ENCODE peak calls at places on chromosomes 12 and 14, in seven cellular contexts. U is HCT116, Q is HepG2, J is GM12878, O is SK-N-SH, A is H1, L is K562. E is an unnamed sample.
A peak's percentile ranks its signal among the peaks of the same experiment; 100 is the strongest.

GRCh38 chr12:51950682-51951198 is 759 bp upstream of the ACVR1B start:
- DNase-seq in U (no peak), L (no peak), Q (no peak), J (no peak), A (no peak), O (no peak), E (no peak)

GRCh38 chr12:111412007-111412829 is 6.5 kb downstream of the SH2B3 start:
- DNase-seq in L (no peak), A (no peak), U (no peak), Q (no peak), O (peak; percentile 41), J (no peak), E (no peak)

GRCh38 chr12:108838194-108839010 is 19.0 kb downstream of the SSH1 start:
- DNase-seq in A (peak; percentile 73), L (peak; percentile 86), U (peak; percentile 97), Q (peak; percentile 80), O (peak; percentile 64), J (peak; percentile 91), E (peak; percentile 73)

GRCh38 chr12:26971963-26972362 is 33.7 kb downstream of the FGFR1OP2 start:
- DNase-seq in O (no peak), A (no peak), U (no peak), L (no peak), J (peak; percentile 72), Q (no peak), E (no peak)

GRCh38 chr12:39417916-39418315 is 25.0 kb downstream of the KIF21A start:
- DNase-seq in U (no peak), O (no peak), J (no peak), Q (peak; percentile 66), L (no peak), A (no peak), E (no peak)

GRCh38 chr12:54989829-54990228 is 5.3 kb upstream of the TESPA1 start:
- DNase-seq in J (no peak), A (no peak), U (no peak), O (no peak), L (no peak), Q (no peak), E (no peak)

GRCh38 chr14:105086833-105087307 is 21.6 kb upstream of the GPR132 start:
- DNase-seq in L (peak; percentile 78), U (peak; percentile 24), Q (peak; percentile 47), O (peak; percentile 90), J (no peak), A (peak; percentile 56), E (no peak)

GRCh38 chr12:19915392-19916192 is 452.7 kb upstream of the PDE3A start:
- DNase-seq in L (no peak), J (no peak), Q (no peak), U (peak; percentile 8), O (peak; percentile 27), A (no peak), E (peak; percentile 64)

GRCh38 chr12:3305904-3306619 is 184.9 kb upstream of the PRMT8 start:
- DNase-seq in J (no peak), L (no peak), U (no peak), Q (no peak), A (no peak), O (no peak), E (no peak)

GRCh38 chr12:12723681-12724420 is 6.7 kb downstream of the CDKN1B start:
- DNase-seq in J (no peak), U (no peak), Q (no peak), A (no peak), L (peak; percentile 30), O (peak; percentile 76), E (no peak)

GRCh38 chr14:56211124-56211523 is 92.9 kb downstream of the PELI2 start:
- DNase-seq in A (no peak), Q (no peak), U (no peak), O (no peak), L (no peak), J (no peak), E (no peak)

GRCh38 chr12:125149160-125150108 is 84.2 kb downstream of the AACS start:
- DNase-seq in U (no peak), O (no peak), J (peak; percentile 86), A (no peak), Q (no peak), L (peak; percentile 68), E (no peak)

GRCh38 chr14:101839236-101839635 is 77.7 kb downstream of the PPP2R5C start:
- DNase-seq in Q (no peak), A (no peak), J (peak; percentile 57), O (no peak), U (no peak), L (no peak), E (no peak)

GRCh38 chr12:89507015-89507824 is 17.4 kb downstream of the GALNT4 start:
- DNase-seq in L (no peak), U (no peak), A (no peak), O (no peak), J (no peak), Q (peak; percentile 43), E (no peak)

GRCh38 chr12:58424735-58425379 is 483.5 kb downstream of the ATP23 start:
- DNase-seq in Q (no peak), A (no peak), J (no peak), O (no peak), L (no peak), U (no peak), E (no peak)

GRCh38 chr14:58944226-58944769 is 244.2 kb upstream of the DAAM1 start:
- DNase-seq in O (no peak), A (no peak), L (no peak), Q (no peak), U (no peak), J (no peak), E (no peak)

GRCh38 chr12:44873898-44874297 is 2.2 kb downstream of the NELL2 start:
- DNase-seq in J (no peak), A (no peak), U (peak; percentile 0), O (peak; percentile 20), Q (no peak), L (no peak), E (no peak)
- TF ChIP-seq YY1 in J (no peak), A (no peak), U (no peak), O (no peak), Q (no peak), L (no peak), E (no peak)

GRCh38 chr14:93060841-93061240 is 54.9 kb downstream of the ITPK1 start:
- DNase-seq in A (no peak), U (no peak), O (no peak), L (no peak), J (no peak), Q (no peak), E (no peak)
- H3K4me1 ChIP-seq in A (peaks cover 27% of the 10 kb centered on the region), U (no peaks in the 10 kb centered on the region), O (peaks cover 35% of the 10 kb centered on the region), L (peaks cover 11% of the 10 kb centered on the region), J (peaks cover 54% of the 10 kb centered on the region), Q (peaks cover 43% of the 10 kb centered on the region), E (peaks cover 9% of the 10 kb centered on the region)

GRCh38 chr14:95496690-95497241 is 19.7 kb downstream of the SYNE3 start:
- DNase-seq in O (no peak), J (no peak), U (no peak), L (no peak), Q (no peak), A (no peak), E (no peak)
- TF ChIP-seq YY1 in O (no peak), J (no peak), U (no peak), L (no peak), Q (no peak), A (no peak), E (no peak)

DNA sequence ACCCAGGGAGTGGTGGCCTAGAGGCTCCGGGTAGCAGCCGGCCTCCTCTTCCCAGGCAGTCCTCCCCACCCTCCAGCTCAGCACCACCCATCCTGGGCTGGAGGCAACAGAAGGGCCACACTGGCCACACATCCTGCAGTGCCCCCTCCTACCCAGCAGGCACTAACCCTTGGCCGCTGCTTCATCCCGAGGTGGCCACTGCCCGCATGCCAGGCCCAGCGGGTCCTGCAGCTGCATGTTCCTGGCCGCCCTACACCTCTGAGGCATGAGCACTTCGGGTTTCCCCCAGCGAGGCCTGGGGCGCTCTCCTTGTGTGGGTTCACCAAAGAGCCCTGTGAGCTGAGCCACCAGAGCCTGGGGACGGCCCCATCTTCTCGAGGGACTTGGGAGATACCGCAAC is 61.4 kb downstream of the CCNK start:
- DNase-seq in A (no peak), U (no peak), O (no peak), L (no peak), J (no peak), Q (no peak), E (no peak)
- H3K4me1 ChIP-seq in A (peaks cover 24% of the 10 kb centered on the region), U (peaks cover 13% of the 10 kb centered on the region), O (peaks cover 84% of the 10 kb centered on the region), L (peaks cover 13% of the 10 kb centered on the region), J (no peaks in the 10 kb centered on the region), Q (peaks cover 55% of the 10 kb centered on the region), E (peaks cover 29% of the 10 kb centered on the region)